ENCODE peak calls at places on chromosome 13, in eight cellular contexts. One of them, this sample, is unnamed.

GRCh38 chr13:43377955-43378354 is 354.6 kb downstream of the DNAJC15 start:
- DNase-seq in activated naive CD8-positive, alpha-beta T cell treated with anti-CD3 and anti-CD28 coated beads, Interleukin-2, amount 50 U/mL, for 24 hours: no peak
- DNase-seq in NCI-H1930: no peak
- DNase-seq in GM12892: no peak
- DNase-seq in heart right ventricle: no peak
- DNase-seq in H4: no peak
- DNase-seq in SHP77: no peak
- DNase-seq in hepatic stellate cell: no peak
- DNase-seq in this sample: no peak

GRCh38 chr13:33213024-33213795 is 72.3 kb downstream of the STARD13 start:
- DNase-seq in H4: no peak
- DNase-seq in NCI-H1930: no peak
- DNase-seq in GM12892: no peak
- DNase-seq in hepatic stellate cell: no peak
- DNase-seq in heart right ventricle: no peak
- DNase-seq in activated naive CD8-positive, alpha-beta T cell treated with anti-CD3 and anti-CD28 coated beads, Interleukin-2, amount 50 U/mL, for 24 hours: no peak
- DNase-seq in SHP77: no peak
- DNase-seq in this sample: no peak

GRCh38 chr13:40585911-40586471 is 80.5 kb downstream of the FOXO1 start:
- DNase-seq in GM12892: no peak
- DNase-seq in H4: peak; percentile 4
- DNase-seq in heart right ventricle: no peak
- DNase-seq in hepatic stellate cell: no peak
- DNase-seq in SHP77: no peak
- DNase-seq in activated naive CD8-positive, alpha-beta T cell treated with anti-CD3 and anti-CD28 coated beads, Interleukin-2, amount 50 U/mL, for 24 hours: no peak
- DNase-seq in NCI-H1930: no peak
- DNase-seq in this sample: no peak

GRCh38 chr13:23618341-23618740 is 48.1 kb downstream of the TNFRSF19 start:
- DNase-seq in hepatic stellate cell: peak; percentile 57
- DNase-seq in H4: peak; percentile 69
- DNase-seq in SHP77: no peak
- DNase-seq in NCI-H1930: no peak
- DNase-seq in activated naive CD8-positive, alpha-beta T cell treated with anti-CD3 and anti-CD28 coated beads, Interleukin-2, amount 50 U/mL, for 24 hours: no peak
- DNase-seq in GM12892: no peak
- DNase-seq in heart right ventricle: no peak
- DNase-seq in this sample: peak; percentile 38

GRCh38 chr13:39557285-39557955 is 45.6 kb downstream of the LHFPL6 start:
- DNase-seq in GM12892: no peak
- DNase-seq in SHP77: no peak
- DNase-seq in hepatic stellate cell: no peak
- DNase-seq in H4: no peak
- DNase-seq in heart right ventricle: no peak
- DNase-seq in activated naive CD8-positive, alpha-beta T cell treated with anti-CD3 and anti-CD28 coated beads, Interleukin-2, amount 50 U/mL, for 24 hours: no peak
- DNase-seq in NCI-H1930: no peak
- DNase-seq in this sample: no peak

GRCh38 chr13:113209880-113210421 is 538 bp downstream of the CUL4A start:
- DNase-seq in SHP77: peak; percentile 32
- DNase-seq in activated naive CD8-positive, alpha-beta T cell treated with anti-CD3 and anti-CD28 coated beads, Interleukin-2, amount 50 U/mL, for 24 hours: peak; percentile 77
- DNase-seq in GM12892: peak; percentile 41
- DNase-seq in hepatic stellate cell: peak; percentile 50
- DNase-seq in H4: peak; percentile 16
- DNase-seq in NCI-H1930: no peak
- DNase-seq in heart right ventricle: peak; percentile 54
- DNase-seq in this sample: peak; percentile 85

GRCh38 chr13:98445340-98446233 is 131.3 kb downstream of the STK24 start:
- DNase-seq in SHP77: peak; percentile 34
- DNase-seq in hepatic stellate cell: peak; percentile 78
- DNase-seq in NCI-H1930: peak; percentile 64
- DNase-seq in heart right ventricle: peak; percentile 75
- DNase-seq in activated naive CD8-positive, alpha-beta T cell treated with anti-CD3 and anti-CD28 coated beads, Interleukin-2, amount 50 U/mL, for 24 hours: peak; percentile 83
- DNase-seq in GM12892: peak; percentile 86
- DNase-seq in H4: peak; percentile 30
- DNase-seq in this sample: peak; percentile 67

GRCh38 chr13:58994778-58995177 is 1169.0 kb downstream of the DIAPH3 start:
- DNase-seq in GM12892: no peak
- DNase-seq in hepatic stellate cell: no peak
- DNase-seq in SHP77: no peak
- DNase-seq in activated naive CD8-positive, alpha-beta T cell treated with anti-CD3 and anti-CD28 coated beads, Interleukin-2, amount 50 U/mL, for 24 hours: no peak
- DNase-seq in heart right ventricle: no peak
- DNase-seq in NCI-H1930: no peak
- DNase-seq in H4: peak; percentile 1
- DNase-seq in this sample: peak; percentile 11

GRCh38 chr13:98839826-98840769 is 87.6 kb upstream of the SLC15A1 start:
- DNase-seq in GM12892: peak; percentile 14
- DNase-seq in SHP77: peak; percentile 86
- DNase-seq in NCI-H1930: peak; percentile 51
- DNase-seq in heart right ventricle: peak; percentile 59
- DNase-seq in hepatic stellate cell: peak; percentile 65
- DNase-seq in H4: peak; percentile 21
- DNase-seq in activated naive CD8-positive, alpha-beta T cell treated with anti-CD3 and anti-CD28 coated beads, Interleukin-2, amount 50 U/mL, for 24 hours: peak; percentile 57
- DNase-seq in this sample: peak; percentile 64

GRCh38 chr13:45833242-45833641 is 18.3 kb downstream of the SIAH3 start:
- DNase-seq in GM12892: no peak
- DNase-seq in heart right ventricle: no peak
- DNase-seq in activated naive CD8-positive, alpha-beta T cell treated with anti-CD3 and anti-CD28 coated beads, Interleukin-2, amount 50 U/mL, for 24 hours: no peak
- DNase-seq in H4: no peak
- DNase-seq in hepatic stellate cell: no peak
- DNase-seq in NCI-H1930: no peak
- DNase-seq in SHP77: no peak
- DNase-seq in this sample: no peak

GRCh38 chr13:42478531-42479156 is 95.3 kb upstream of the TNFSF11 start:
- DNase-seq in hepatic stellate cell: peak; percentile 7
- DNase-seq in GM12892: peak; percentile 12
- DNase-seq in activated naive CD8-positive, alpha-beta T cell treated with anti-CD3 and anti-CD28 coated beads, Interleukin-2, amount 50 U/mL, for 24 hours: no peak
- DNase-seq in heart right ventricle: no peak
- DNase-seq in H4: peak; percentile 34
- DNase-seq in SHP77: no peak
- DNase-seq in NCI-H1930: no peak
- DNase-seq in this sample: peak; percentile 11

GRCh38 chr13:24168980-24169379 is 8.5 kb downstream of the SPATA13 start:
- DNase-seq in H4: no peak
- DNase-seq in GM12892: no peak
- DNase-seq in hepatic stellate cell: no peak
- DNase-seq in NCI-H1930: no peak
- DNase-seq in heart right ventricle: no peak
- DNase-seq in activated naive CD8-positive, alpha-beta T cell treated with anti-CD3 and anti-CD28 coated beads, Interleukin-2, amount 50 U/mL, for 24 hours: no peak
- DNase-seq in SHP77: no peak
- DNase-seq in this sample: no peak

GRCh38 chr13:23547000-23547590 is 23.1 kb upstream of the TNFRSF19 start:
- DNase-seq in SHP77: no peak
- DNase-seq in NCI-H1930: no peak
- DNase-seq in activated naive CD8-positive, alpha-beta T cell treated with anti-CD3 and anti-CD28 coated beads, Interleukin-2, amount 50 U/mL, for 24 hours: no peak
- DNase-seq in H4: no peak
- DNase-seq in GM12892: no peak
- DNase-seq in heart right ventricle: peak; percentile 80
- DNase-seq in hepatic stellate cell: peak; percentile 28
- DNase-seq in this sample: no peak

GRCh38 chr13:48531416-48532145 is 1.3 kb downstream of the RCBTB2 start:
- DNase-seq in SHP77: no peak
- DNase-seq in NCI-H1930: peak; percentile 54
- DNase-seq in H4: no peak
- DNase-seq in hepatic stellate cell: no peak
- DNase-seq in GM12892: no peak
- DNase-seq in heart right ventricle: no peak
- DNase-seq in activated naive CD8-positive, alpha-beta T cell treated with anti-CD3 and anti-CD28 coated beads, Interleukin-2, amount 50 U/mL, for 24 hours: no peak
- DNase-seq in this sample: no peak

GRCh38 chr13:71758823-71759222 is 108.2 kb downstream of the DACH1 start:
- DNase-seq in H4: no peak
- DNase-seq in hepatic stellate cell: no peak
- DNase-seq in SHP77: no peak
- DNase-seq in GM12892: no peak
- DNase-seq in NCI-H1930: peak; percentile 14
- DNase-seq in activated naive CD8-positive, alpha-beta T cell treated with anti-CD3 and anti-CD28 coated beads, Interleukin-2, amount 50 U/mL, for 24 hours: no peak
- DNase-seq in heart right ventricle: no peak
- DNase-seq in this sample: no peak

GRCh38 chr13:70723732-70724131 is 615.5 kb upstream of the KLHL1 start:
- DNase-seq in NCI-H1930: peak; percentile 20
- DNase-seq in GM12892: no peak
- DNase-seq in H4: peak; percentile 2
- DNase-seq in activated naive CD8-positive, alpha-beta T cell treated with anti-CD3 and anti-CD28 coated beads, Interleukin-2, amount 50 U/mL, for 24 hours: no peak
- DNase-seq in heart right ventricle: no peak
- DNase-seq in hepatic stellate cell: no peak
- DNase-seq in SHP77: no peak
- DNase-seq in this sample: peak; percentile 16